ENCODE peak calls at places on chromosomes 16 and 17, in seven cellular contexts. N is HCT116, C is IMR-90, W is A549, X is GM12878, T is K562, F is HepG2. J is an unnamed sample.

GRCh38 chr16:10539256-10539655 is 41.1 kb downstream of the EMP2 start:
- DNase-seq in N (no peak), C (no peak), W (no peak), X (no peak), T (no peak), F (no peak), J (no peak)

GRCh38 chr16:88499836-88500251 is 46.8 kb downstream of the ZFPM1 start:
- DNase-seq in N (no peak), C (no peak), W (no peak), X (no peak), T (peak), F (no peak), J (no peak)

GRCh38 chr16:83393196-83393981 is 414.4 kb upstream of the HSBP1 start:
- DNase-seq in N (no peak), C (peak), W (no peak), X (no peak), T (peak), F (no peak), J (no peak)

GRCh38 chr17:65055280-65055707 is 1.2 kb downstream of the GNA13 start:
- DNase-seq in N (no peak), C (no peak), W (no peak), X (no peak), T (no peak), F (no peak), J (no peak)

GRCh38 chr17:11986939-11987329 is 10.3 kb downstream of the ZNF18 start:
- DNase-seq in N (peak), C (peak), W (peak), X (no peak), T (peak), F (peak), J (no peak)

GRCh38 chr17:81870155-81870977 is 771 bp downstream of the ARHGDIA start:
- DNase-seq in N (no peak), C (peak), W (no peak), X (no peak), T (peak), F (no peak), J (peak)

GRCh38 chr17:77445908-77446535 is 305.3 kb downstream of the SEC14L1 start:
- DNase-seq in N (no peak), C (peak), W (no peak), X (no peak), T (peak), F (no peak), J (no peak)

GRCh38 chr16:57884655-57885133 is 82.4 kb upstream of the KIFC3 start:
- DNase-seq in N (no peak), C (no peak), W (no peak), X (no peak), T (no peak), F (no peak), J (no peak)

GRCh38 chr17:61414141-61414935 is 14.7 kb downstream of the TBX2 start:
- DNase-seq in N (no peak), C (no peak), W (no peak), X (no peak), T (no peak), F (no peak), J (no peak)

GRCh38 chr16:50304467-50305440 is 38.4 kb downstream of the ADCY7 start:
- DNase-seq in N (no peak), C (no peak), W (no peak), X (no peak), T (no peak), F (no peak), J (peak)

GRCh38 chr17:12866244-12866643 is 76.9 kb downstream of the ARHGAP44 start:
- DNase-seq in N (no peak), C (no peak), W (no peak), X (no peak), T (no peak), F (no peak), J (no peak)

GRCh38 chr17:50550661-50551432 is 3.9 kb downstream of the SPATA20 start:
- DNase-seq in N (peak), C (peak), W (peak), X (no peak), T (peak), F (peak), J (peak)

GRCh38 chr17:70855401-70856054 is 686.2 kb downstream of the KCNJ2 start:
- DNase-seq in N (no peak), C (peak), W (no peak), X (no peak), T (no peak), F (no peak), J (no peak)

GRCh38 chr17:76585649-76586593 is at the start of gene ST6GALNAC2:
- DNase-seq in N (peak), C (no peak), W (peak), X (no peak), T (no peak), F (peak), J (peak)

GRCh38 chr17:28968914-28969295 is 17.6 kb upstream of the PHF12 start:
- DNase-seq in N (no peak), C (no peak), W (no peak), X (no peak), T (peak), F (peak), J (no peak)

GRCh38 chr16:81384006-81384405 is 60.6 kb upstream of the CMIP start:
- DNase-seq in N (no peak), C (peak), W (no peak), X (no peak), T (no peak), F (no peak), J (no peak)

DNA sequence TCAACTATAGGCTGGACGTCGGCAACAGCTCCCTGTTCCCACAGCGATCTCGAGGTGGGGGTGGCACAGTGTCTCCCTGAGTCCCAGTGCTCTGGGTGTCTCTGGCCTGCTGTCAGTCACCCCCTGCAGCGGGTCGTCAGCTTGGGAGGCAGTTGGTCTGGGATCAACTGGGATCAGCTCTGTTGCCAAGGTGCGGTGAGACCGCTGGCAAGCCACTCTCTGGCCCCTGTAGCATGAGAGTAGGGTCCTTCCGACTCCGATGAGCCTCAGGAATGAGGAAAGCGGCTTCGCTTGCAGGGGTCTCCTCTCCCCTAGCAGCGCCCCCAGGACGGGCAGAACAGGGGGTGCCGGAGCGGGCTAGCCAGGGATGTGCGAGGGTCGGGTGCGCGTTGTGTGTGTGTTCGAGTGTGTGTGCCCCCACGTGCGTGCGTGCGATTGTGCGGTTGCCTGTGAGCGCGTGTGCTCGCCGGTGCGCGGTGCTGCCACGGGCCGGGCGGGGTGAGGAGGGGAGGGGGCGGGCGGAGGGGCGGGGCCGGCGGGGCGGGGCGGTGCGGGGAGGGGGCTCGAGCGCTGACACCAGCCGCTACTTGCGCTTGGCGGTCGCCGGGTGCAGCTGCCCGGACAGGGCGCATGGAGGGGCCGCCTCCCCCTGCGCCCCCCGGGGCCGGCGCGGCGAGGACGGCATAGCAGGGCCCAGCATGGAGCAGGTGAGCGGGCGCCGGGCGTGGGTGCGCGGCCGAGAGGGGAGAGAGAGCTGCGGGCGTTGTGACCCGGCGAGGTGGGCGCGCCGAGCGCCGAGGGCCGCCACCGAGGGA is 9.4 kb upstream of the ARHGAP23 start:
- DNase-seq in N (no peak), C (no peak), W (no peak), X (no peak), T (no peak), F (no peak), J (peak)
- H3K4me3 ChIP-seq in N (no peak), C (no peak), W (peak), X (no peak), T (no peak), F (peak), J (peak)

DNA sequence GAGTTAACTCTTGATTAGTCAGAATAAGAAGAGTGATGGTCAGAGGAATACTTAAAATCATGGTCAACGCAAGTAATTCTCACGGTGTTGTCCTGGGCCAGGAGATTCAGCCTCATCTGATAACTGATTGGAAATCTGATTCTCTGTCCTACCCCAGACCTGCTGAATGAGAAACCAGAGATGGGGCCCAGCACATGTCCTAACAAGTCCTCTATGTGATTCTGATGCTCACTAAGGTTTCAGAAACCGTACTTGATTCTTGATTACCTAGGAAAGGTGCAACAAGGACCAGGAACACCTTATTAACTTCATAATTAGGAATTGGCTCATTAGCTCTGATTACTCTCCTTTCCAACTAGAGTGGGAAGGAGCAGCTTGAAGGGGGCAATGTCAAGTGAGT is 44.5 kb downstream of the ANKFY1 start:
- DNase-seq in N (no peak), C (no peak), W (no peak), X (no peak), T (no peak), F (no peak), J (no peak)
- TF ChIP-seq CEBPB in N (no peak), C (no peak), W (no peak), X (no peak), T (no peak), F (no peak), J (no peak)

GRCh38 chr17:32482568-32483320 is 4.0 kb upstream of the CDK5R1 start:
- DNase-seq in N (no peak), C (peak), W (no peak), X (no peak), T (no peak), F (no peak), J (no peak)

GRCh38 chr17:32475258-32475657 is 11.5 kb upstream of the CDK5R1 start:
- DNase-seq in N (no peak), C (no peak), W (no peak), X (no peak), T (no peak), F (no peak), J (no peak)

GRCh38 chr17:32477220-32477619 is 9.6 kb upstream of the CDK5R1 start:
- DNase-seq in N (no peak), C (no peak), W (no peak), X (no peak), T (no peak), F (no peak), J (no peak)

GRCh38 chr17:32481193-32481592 is 5.6 kb upstream of the CDK5R1 start:
- DNase-seq in N (no peak), C (no peak), W (no peak), X (no peak), T (no peak), F (no peak), J (no peak)

GRCh38 chr17:32479074-32479617 is 7.6 kb upstream of the CDK5R1 start:
- DNase-seq in N (no peak), C (no peak), W (no peak), X (no peak), T (no peak), F (no peak), J (no peak)
- H3K4me3 ChIP-seq in N (no peak), C (no peak), W (no peak), X (no peak), T (no peak), F (no peak), J (no peak)

GRCh38 chr16:85173981-85174751 is 61.9 kb upstream of the CIBAR2 start:
- DNase-seq in N (peak), C (peak), W (peak), X (no peak), T (peak), F (peak), J (no peak)
- TF ChIP-seq CEBPB in N (no peak), C (no peak), W (no peak), X (no peak), T (no peak), F (no peak), J (no peak)

DNA sequence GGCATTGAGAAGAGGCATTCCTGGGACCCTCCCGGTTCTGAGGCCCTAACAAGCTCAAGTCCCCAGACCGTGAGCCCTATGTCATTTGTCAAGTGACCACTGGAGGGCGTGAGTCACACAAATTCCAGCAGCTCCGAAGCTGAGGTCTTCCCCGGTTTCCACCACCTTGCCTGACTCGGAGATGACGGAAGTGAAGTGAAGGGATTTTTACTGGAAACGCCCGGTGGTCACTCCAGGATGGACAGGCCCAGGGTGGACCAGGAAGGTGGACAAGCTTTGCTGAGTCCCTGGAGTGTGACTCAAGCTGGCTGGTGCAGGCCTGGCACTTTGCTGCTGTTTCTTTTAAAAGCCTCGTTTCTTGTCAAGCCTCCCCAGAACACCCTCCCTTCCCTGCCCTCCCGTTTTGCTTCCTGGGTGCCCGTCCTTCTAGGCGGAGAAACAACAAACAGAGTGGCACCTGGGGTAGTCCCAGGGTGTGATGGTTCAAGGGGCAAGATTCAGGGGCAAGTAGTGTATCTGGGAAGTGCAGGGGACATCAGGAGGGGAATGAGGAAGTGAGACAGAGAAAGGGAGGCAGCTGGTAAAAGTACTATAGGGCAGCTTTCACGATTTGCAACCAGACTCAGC is 5.3 kb upstream of the NOS2 start:
- DNase-seq in N (peak), C (peak), W (peak), X (peak), T (peak), F (peak), J (peak)
- H3K4me3 ChIP-seq in N (peak), C (no peak), W (peak), X (peak), T (no peak), F (peak), J (no peak)

DNA sequence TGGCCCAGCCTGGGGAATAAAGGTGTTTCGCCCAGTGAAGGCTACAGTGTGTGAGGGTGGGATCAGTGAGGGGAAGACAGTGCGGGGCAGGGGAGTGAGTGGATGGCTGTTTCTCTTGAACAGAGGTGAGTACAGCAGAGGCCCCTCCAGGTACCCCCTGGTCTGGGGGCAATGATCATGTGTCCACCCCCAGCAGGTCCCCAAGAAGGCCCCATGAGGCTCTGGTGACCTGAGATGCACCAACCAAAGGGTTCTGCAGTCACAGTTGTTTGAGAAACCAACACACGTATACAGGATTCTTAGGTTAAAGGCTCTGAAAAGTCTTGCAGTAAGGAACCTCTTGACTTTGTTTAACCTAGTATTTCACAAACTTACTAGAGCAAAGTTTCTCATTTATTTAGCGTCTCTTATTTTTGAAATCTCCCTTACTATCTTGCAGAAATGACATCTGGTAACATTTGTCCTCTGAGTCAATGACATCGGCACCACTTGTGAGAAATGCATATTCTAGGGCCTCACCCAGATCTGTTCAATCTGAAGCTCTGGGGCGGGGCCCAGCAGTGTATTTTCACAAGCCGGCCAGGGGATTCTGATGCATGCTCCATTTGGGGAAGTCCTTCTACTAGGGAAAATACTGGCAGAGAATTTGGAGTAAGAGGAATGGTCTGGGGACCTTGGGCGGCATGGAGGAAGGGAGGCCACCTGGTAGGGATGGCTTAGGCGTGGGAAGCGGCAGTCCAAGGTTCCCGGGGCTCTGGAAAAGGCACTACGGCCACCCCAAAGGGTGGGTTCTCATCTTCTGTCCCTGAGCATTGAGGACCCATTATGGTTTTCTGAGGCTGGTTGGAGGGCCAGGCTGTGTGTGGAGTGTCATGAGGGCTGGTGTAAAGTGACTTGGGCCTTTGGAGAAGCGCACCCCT is 217.3 kb downstream of the NTN1 start:
- DNase-seq in N (no peak), C (no peak), W (no peak), X (no peak), T (no peak), F (no peak), J (no peak)
- TF ChIP-seq CEBPB in N (no peak), C (no peak), W (no peak), X (no peak), T (no peak), F (no peak), J (no peak)